ENCODE peak calls at places on chromosomes 16 and 17, in six cellular contexts. R is nephron progenitor cell, W is NCI-H1105 treated with DMSO at 0.1 percent for 48 hours, U is GM18507, N is OCI-M1, K is dermis microvascular lymphatic vessel endothelial cell. E is an unnamed sample.

GRCh38 chr16:28935333-28935732 is 3.6 kb downstream of the CD19 start:
- DNase-seq in U (no peak), K (no peak), W (no peak), R (no peak), N (no peak), E (no peak)

GRCh38 chr17:50763716-50764450 is 3.4 kb downstream of the ANKRD40CL start:
- DNase-seq in R (no peak), U (no peak), W (peak), K (no peak), N (no peak), E (no peak)

GRCh38 chr16:12612598-12613101 is 191.0 kb downstream of the CPPED1 start:
- DNase-seq in K (no peak), N (no peak), U (no peak), W (no peak), R (no peak), E (no peak)

GRCh38 chr17:20068445-20068844 is 59.3 kb downstream of the SPECC1 start:
- DNase-seq in N (no peak), R (no peak), W (no peak), K (no peak), U (no peak), E (no peak)

GRCh38 chr17:35745246-35745645 is 7.8 kb downstream of the GAS2L2 start:
- DNase-seq in R (no peak), W (no peak), U (no peak), K (no peak), N (no peak), E (peak)

GRCh38 chr17:10879110-10879509 is 41.2 kb upstream of the PIRT start:
- DNase-seq in N (peak), K (peak), W (no peak), R (peak), U (no peak), E (peak)

GRCh38 chr16:66858740-66859396 is 14.7 kb downstream of the CA7 start:
- DNase-seq in R (no peak), K (peak), W (no peak), U (no peak), N (no peak), E (peak)

GRCh38 chr17:44350733-44351226 is 5.7 kb downstream of the GRN start:
- DNase-seq in K (peak), N (peak), R (peak), U (peak), W (peak), E (peak)

GRCh38 chr17:2485543-2485942 is 26.1 kb downstream of the METTL16 start:
- DNase-seq in R (no peak), K (no peak), N (no peak), W (no peak), U (no peak), E (no peak)